ENCODE peak calls at places on chromosomes 7 and 10, in four cellular contexts. K, N, F and W are unnamed samples.

GRCh38 chr10:131739201-131739600 is 161.6 kb upstream of the PPP2R2D start:
- DNase-seq in K (no peak), N (no peak), F (no peak), W (no peak)

GRCh38 chr10:122388287-122388997 is 13.9 kb downstream of the PLEKHA1 start:
- DNase-seq in K (no peak), N (no peak), F (no peak), W (no peak)

GRCh38 chr10:100829103-100829870 is 83.5 kb upstream of the SLF2 start:
- DNase-seq in K (no peak), N (no peak), F (peak; percentile 21), W (peak; percentile 32)

GRCh38 chr10:78763651-78764395 is 304.9 kb upstream of the ZMIZ1 start:
- DNase-seq in K (no peak), N (no peak), F (no peak), W (no peak)

GRCh38 chr7:2030475-2031456 is 202.0 kb downstream of the MAD1L1 start:
- DNase-seq in K (no peak), N (no peak), F (no peak), W (peak; percentile 10)

GRCh38 chr10:404341-404740 is 269.1 kb downstream of the ZMYND11 start:
- DNase-seq in K (no peak), N (no peak), F (no peak), W (no peak)

GRCh38 chr10:26503911-26504310 is 65.8 kb downstream of the APBB1IP start:
- DNase-seq in K (no peak), N (peak; percentile 33), F (no peak), W (peak; percentile 44)

GRCh38 chr7:95324396-95324795 is at the start of gene PON1:
- DNase-seq in K (no peak), N (no peak), F (peak; percentile 13), W (peak; percentile 40)

GRCh38 chr10:123552760-123553554 is 113.2 kb upstream of the GPR26 start:
- DNase-seq in K (no peak), N (no peak), F (peak; percentile 53), W (no peak)

GRCh38 chr10:110806335-110806734 is 65.4 kb upstream of the PDCD4 start:
- DNase-seq in K (no peak), N (no peak), F (no peak), W (no peak)

GRCh38 chr10:101535949-101536348 is 52.1 kb downstream of the POLL start:
- DNase-seq in K (no peak), N (no peak), F (peak; percentile 76), W (no peak)

GRCh38 chr10:80139290-80139689 is 6.8 kb downstream of the PLAC9 start:
- DNase-seq in K (no peak), N (no peak), F (no peak), W (no peak)

GRCh38 chr10:70602665-70603438 is at the start of gene PRF1:
- DNase-seq in K (peak; percentile 12), N (no peak), F (peak; percentile 57), W (no peak)

GRCh38 chr7:87447251-87447650 is 28.2 kb downstream of the ABCB4 start:
- DNase-seq in K (no peak), N (no peak), F (no peak), W (no peak)

GRCh38 chr7:94700926-94701554 is 45.1 kb upstream of the SGCE start:
- DNase-seq in K (peak; percentile 76), N (no peak), F (no peak), W (no peak)

GRCh38 chr7:153151766-153152165 is 392.2 kb downstream of the ACTR3B start:
- DNase-seq in K (no peak), N (no peak), F (no peak), W (no peak)

GRCh38 chr7:16644987-16645592 is 464 bp downstream of the ANKMY2 start:
- DNase-seq in K (no peak), N (peak; percentile 42), F (peak; percentile 60), W (peak; percentile 36)

GRCh38 chr7:6026011-6026819 is 5.0 kb upstream of the ANKRD61 start:
- DNase-seq in K (peak; percentile 64), N (peak; percentile 53), F (peak; percentile 65), W (peak; percentile 73)

GRCh38 chr10:124071141-124071540 is 22.3 kb downstream of the CHST15 start:
- DNase-seq in K (no peak), N (no peak), F (no peak), W (no peak)

GRCh38 chr10:80530251-80530650 is 7.5 kb upstream of the SH2D4B start:
- DNase-seq in K (peak; percentile 40), N (no peak), F (no peak), W (no peak)

GRCh38 chr7:106423111-106423510 is 138.3 kb upstream of the NAMPT start:
- DNase-seq in K (no peak), N (no peak), F (peak; percentile 25), W (no peak)

GRCh38 chr10:4054651-4055435 is 269.8 kb upstream of the KLF6 start:
- DNase-seq in K (no peak), N (no peak), F (no peak), W (no peak)
- TF ChIP-seq ELF4 in K (no peak), N (no peak), F (no peak), W (no peak)

DNA sequence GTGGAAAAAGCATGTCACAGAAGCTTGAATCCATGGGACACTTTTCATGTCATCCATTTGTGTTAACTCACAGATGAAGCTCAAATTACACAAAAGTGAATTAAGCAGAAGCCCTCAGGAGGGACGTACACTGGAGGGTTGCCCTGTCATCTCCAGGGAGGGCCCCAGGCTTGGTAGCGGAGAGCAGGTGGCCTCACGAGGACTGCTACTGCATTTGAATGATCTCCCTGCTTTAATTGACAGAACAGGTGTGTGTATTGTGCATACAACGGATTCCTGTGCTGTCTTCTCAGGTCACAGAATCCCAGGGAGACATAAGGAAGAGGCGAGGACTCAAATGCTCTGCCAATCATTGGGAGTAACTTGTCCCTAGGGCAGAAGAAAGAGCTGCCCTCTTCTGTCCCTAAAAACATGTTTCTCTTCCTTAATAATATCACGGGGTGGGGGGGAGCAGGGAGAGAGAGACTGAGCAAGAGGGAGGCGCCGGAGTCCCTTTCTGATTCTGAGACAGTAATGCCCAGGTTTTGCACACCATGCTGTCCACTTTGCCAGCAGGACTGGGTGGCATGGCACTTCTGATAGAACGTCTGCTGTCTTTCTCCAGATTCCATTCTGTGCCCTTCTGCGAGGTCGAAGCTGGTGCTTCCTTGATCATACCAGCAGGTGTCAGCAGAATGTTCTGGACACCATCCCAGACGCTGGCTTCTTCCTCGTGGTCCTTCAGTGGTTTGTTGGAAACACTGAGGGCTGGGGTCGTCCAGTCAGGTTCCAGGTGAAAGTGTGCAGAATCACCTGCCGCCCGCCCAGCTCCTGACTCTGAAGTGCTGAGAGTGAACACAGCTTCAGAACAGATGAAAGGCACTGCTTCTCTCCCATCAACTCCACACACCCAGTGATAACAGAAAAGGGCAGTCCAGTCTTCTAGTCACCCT is 26.1 kb upstream of the RASGEF1A start:
- DNase-seq in K (peak; percentile 21), N (peak; percentile 68), F (peak; percentile 55), W (peak; percentile 57)
- TF ChIP-seq ELF4 in K (no peak), N (no peak), F (no peak), W (no peak)

GRCh38 chr7:75595766-75596165 is 103.6 kb downstream of the SPDYE5 start:
- DNase-seq in K (no peak), N (no peak), F (no peak), W (no peak)

GRCh38 chr7:75596727-75597614 is 104.9 kb downstream of the SPDYE5 start:
- DNase-seq in K (no peak), N (no peak), F (peak; percentile 46), W (no peak)

GRCh38 chr7:75590373-75591005 is 98.4 kb downstream of the SPDYE5 start:
- DNase-seq in K (no peak), N (no peak), F (no peak), W (no peak)

DNA sequence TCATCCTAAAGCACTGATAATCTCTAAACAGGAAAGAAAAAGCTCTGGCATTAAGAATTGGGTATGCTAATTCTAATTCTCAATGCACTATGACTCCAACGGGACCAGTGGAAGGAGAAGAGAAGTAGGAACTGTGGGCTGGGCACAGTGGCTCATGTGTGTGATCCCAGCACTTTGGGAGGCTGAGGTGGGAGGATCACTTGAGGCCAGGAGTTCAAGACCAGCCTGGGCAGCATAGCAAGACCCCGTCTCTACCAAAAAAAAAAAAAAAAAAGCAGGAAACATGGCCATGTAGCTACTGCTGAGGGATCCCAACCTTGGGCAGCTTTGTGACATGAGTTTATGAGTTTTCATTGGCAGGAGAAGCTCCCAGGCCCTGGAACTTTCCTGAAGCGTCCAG is 99.3 kb downstream of the SPDYE5 start:
- DNase-seq in K (no peak), N (no peak), F (no peak), W (no peak)
- TF ChIP-seq ELF4 in K (no peak), N (no peak), F (no peak), W (no peak)

DNA sequence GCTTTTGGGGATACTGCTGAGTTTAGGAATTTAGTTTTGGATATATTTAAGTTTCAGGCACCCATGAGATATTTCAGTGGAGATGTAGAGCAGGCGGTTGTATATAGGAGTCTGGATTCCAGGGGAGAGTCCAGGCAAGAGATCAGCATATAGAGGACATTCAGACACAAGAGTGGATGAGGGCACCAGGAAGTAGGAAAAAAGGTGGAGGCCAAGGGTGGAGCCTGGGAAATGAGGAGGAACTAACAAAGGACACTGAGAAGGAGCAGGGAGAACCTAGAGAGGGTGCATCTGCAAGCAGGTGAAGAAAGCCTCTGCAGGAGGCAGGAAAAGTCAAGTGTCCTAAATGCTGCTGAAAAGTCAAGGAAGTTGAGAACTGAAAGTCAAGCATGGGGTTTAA is 13.1 kb upstream of the PDLIM1 start:
- DNase-seq in K (no peak), N (no peak), F (no peak), W (no peak)
- TF ChIP-seq ELF4 in K (no peak), N (no peak), F (no peak), W (no peak)

GRCh38 chr7:49703876-49704275 is 69.6 kb upstream of the VWC2 start:
- DNase-seq in K (no peak), N (no peak), F (no peak), W (no peak)
- TF ChIP-seq ELF4 in K (no peak), N (no peak), F (no peak), W (no peak)

GRCh38 chr10:17460732-17461131 is 6.3 kb upstream of the ST8SIA6 start:
- DNase-seq in K (no peak), N (no peak), F (no peak), W (no peak)
- TF ChIP-seq ELF4 in K (no peak), N (no peak), F (no peak), W (no peak)

GRCh38 chr7:26912933-26913536 is 48.6 kb upstream of the SKAP2 start:
- DNase-seq in K (no peak), N (no peak), F (no peak), W (no peak)
- TF ChIP-seq ELF4 in K (no peak), N (no peak), F (no peak), W (no peak)

DNA sequence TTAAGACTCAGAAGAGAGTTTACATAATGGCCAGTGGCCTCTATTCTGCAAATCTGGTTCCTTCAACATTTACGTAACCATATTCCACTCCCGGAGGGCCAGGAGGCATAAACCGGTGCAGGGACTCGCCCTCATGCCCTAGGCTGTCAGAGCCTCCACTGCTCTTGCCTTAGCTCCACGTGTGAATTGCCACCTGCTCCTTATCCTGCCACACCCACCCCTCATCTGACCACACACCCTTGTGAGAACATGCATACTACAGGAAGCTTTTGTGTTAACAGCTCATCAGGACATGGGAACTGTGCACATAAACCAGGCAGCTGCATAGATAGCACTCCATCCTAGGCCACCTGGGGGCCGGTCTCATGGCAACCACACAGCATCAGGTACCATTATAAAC is 146.7 kb upstream of the PFKP start:
- DNase-seq in K (no peak), N (no peak), F (no peak), W (no peak)
- TF ChIP-seq ELF4 in K (no peak), N (no peak), F (no peak), W (no peak)

GRCh38 chr10:73650537-73651331 is 5.1 kb downstream of the SYNPO2L start:
- DNase-seq in K (no peak), N (no peak), F (no peak), W (no peak)
- TF ChIP-seq ELF4 in K (no peak), N (no peak), F (no peak), W (no peak)